ENCODE peak calls at places on chromosome 16, in eight cellular contexts. One of them, this sample, is unnamed.

GRCh38 chr16:24346734-24347133 is 90.6 kb downstream of the CACNG3 start:
- DNase-seq in fibroblast of lung: no peak
- DNase-seq in mammary epithelial cell: no peak
- DNase-seq in neural progenitor cell: peak
- DNase-seq in HepG2: no peak
- DNase-seq in GM12878: no peak
- DNase-seq in K562: no peak
- DNase-seq in PC-9: no peak
- DNase-seq in this sample: peak

GRCh38 chr16:54939537-54940278 is 9.0 kb downstream of the IRX5 start:
- DNase-seq in GM12878: no peak
- DNase-seq in K562: peak
- DNase-seq in HepG2: no peak
- DNase-seq in mammary epithelial cell: no peak
- DNase-seq in fibroblast of lung: peak
- DNase-seq in PC-9: no peak
- DNase-seq in neural progenitor cell: peak
- DNase-seq in this sample: no peak

GRCh38 chr16:84047206-84047605 is 4.6 kb upstream of the SLC38A8 start:
- DNase-seq in K562: no peak
- DNase-seq in fibroblast of lung: no peak
- DNase-seq in neural progenitor cell: no peak
- DNase-seq in GM12878: no peak
- DNase-seq in mammary epithelial cell: no peak
- DNase-seq in PC-9: no peak
- DNase-seq in HepG2: no peak
- DNase-seq in this sample: no peak

GRCh38 chr16:59633996-59634579 is 900.0 kb upstream of the GOT2 start:
- DNase-seq in K562: no peak
- DNase-seq in GM12878: no peak
- DNase-seq in fibroblast of lung: peak
- DNase-seq in mammary epithelial cell: peak
- DNase-seq in PC-9: no peak
- DNase-seq in HepG2: no peak
- DNase-seq in neural progenitor cell: no peak
- DNase-seq in this sample: no peak

GRCh38 chr16:9042943-9043680 is 48.3 kb upstream of the HAPSTR1 start:
- DNase-seq in mammary epithelial cell: no peak
- DNase-seq in neural progenitor cell: no peak
- DNase-seq in GM12878: no peak
- DNase-seq in HepG2: no peak
- DNase-seq in PC-9: no peak
- DNase-seq in fibroblast of lung: peak
- DNase-seq in K562: no peak
- DNase-seq in this sample: no peak

GRCh38 chr16:84574191-84574590 is 43.7 kb downstream of the COTL1 start:
- DNase-seq in neural progenitor cell: no peak
- DNase-seq in HepG2: no peak
- DNase-seq in fibroblast of lung: no peak
- DNase-seq in GM12878: no peak
- DNase-seq in PC-9: no peak
- DNase-seq in mammary epithelial cell: no peak
- DNase-seq in K562: no peak
- DNase-seq in this sample: no peak

GRCh38 chr16:85350973-85351372 is 238.7 kb upstream of the CIBAR2 start:
- DNase-seq in PC-9: peak
- DNase-seq in neural progenitor cell: no peak
- DNase-seq in fibroblast of lung: peak
- DNase-seq in GM12878: no peak
- DNase-seq in HepG2: no peak
- DNase-seq in K562: no peak
- DNase-seq in mammary epithelial cell: peak
- DNase-seq in this sample: no peak

GRCh38 chr16:27437946-27438345 is 36.0 kb downstream of the IL21R start:
- DNase-seq in HepG2: no peak
- DNase-seq in GM12878: no peak
- DNase-seq in PC-9: no peak
- DNase-seq in fibroblast of lung: no peak
- DNase-seq in neural progenitor cell: no peak
- DNase-seq in mammary epithelial cell: no peak
- DNase-seq in K562: no peak
- DNase-seq in this sample: no peak

DNA sequence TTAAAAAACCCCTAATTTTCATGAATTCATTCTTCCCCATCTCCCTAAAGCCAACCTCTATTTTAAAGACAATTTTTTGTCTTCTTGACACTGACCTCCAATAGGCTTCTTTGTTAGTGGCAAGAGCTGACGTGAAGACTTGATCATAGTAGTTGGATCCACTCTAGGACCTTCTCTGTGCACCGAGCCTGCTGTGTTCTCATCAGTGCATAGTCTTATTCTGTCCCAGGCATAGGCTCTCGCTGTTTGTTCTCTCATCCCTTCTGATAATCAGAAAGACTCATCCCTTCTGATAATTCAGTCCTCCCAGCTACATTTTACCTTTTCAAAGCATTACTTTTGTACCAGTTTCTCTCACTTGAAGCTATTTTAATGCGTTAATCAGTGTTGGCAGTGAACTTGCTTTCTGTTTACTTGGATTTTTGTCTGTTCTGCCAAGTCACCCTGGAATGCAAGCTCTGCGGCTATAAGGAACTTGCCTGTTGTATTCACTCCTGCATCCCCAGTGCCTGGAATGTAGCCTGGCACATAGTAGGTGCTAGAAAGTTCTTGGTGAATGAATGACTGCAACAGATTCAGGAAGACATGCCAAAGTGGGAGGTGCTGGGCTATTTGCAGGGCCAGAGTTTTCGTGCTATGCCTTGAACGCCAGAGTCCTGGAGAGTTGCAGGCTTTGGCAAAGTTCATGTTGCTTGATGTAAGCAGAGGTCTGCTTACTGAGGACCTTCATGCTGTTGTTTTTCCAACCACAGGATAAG is 147.6 kb upstream of the MPHOSPH6 start:
- DNase-seq in GM12878: no peak
- DNase-seq in mammary epithelial cell: no peak
- DNase-seq in PC-9: no peak
- DNase-seq in HepG2: no peak
- DNase-seq in fibroblast of lung: peak
- DNase-seq in K562: no peak
- DNase-seq in neural progenitor cell: no peak
- DNase-seq in this sample: no peak
- TF ChIP-seq EZH2 in GM12878: no peak
- TF ChIP-seq EZH2 in mammary epithelial cell: no peak
- TF ChIP-seq EZH2 in PC-9: no peak
- TF ChIP-seq EZH2 in HepG2: no peak
- TF ChIP-seq EZH2 in fibroblast of lung: no peak
- TF ChIP-seq EZH2 in K562: no peak
- TF ChIP-seq EZH2 in neural progenitor cell: no peak
- TF ChIP-seq EZH2 in this sample: no peak

DNA sequence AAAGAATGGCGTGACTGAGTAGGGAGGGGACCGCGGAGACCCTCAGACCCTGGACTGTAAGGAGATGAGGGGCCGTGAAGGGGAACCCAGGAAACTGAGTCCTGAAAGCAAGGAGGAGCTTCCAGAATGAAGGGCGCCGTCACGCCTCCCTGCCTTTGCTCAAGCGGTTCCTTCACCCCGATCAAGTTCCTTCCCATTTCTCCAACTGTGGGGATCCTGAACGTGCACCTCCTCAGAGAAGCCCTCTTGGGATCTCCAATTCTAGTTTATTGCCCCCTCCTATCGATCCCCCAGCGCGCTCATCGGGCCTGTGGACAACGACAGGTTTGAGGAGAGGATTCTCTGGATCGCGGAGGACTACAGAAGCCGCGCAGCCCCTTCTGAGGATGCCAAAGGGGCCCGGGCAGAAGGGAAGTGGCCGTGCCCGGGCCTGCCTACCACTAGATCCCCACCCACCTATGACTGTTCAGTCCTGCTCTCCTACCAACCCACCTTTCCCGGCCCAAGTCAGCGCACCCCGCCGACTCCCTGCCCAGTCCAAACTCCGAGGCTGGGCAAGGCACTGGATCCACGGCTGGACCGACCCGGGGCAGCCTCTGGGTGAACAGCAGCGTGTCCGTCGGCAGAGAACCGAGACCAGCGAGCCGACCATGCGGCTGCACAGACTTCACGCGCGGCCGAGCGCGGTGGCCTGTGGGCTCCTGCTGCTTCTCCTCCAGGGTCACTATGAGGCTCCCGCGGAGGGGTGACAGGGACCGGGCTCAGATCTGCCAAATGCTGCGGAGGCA is 12.8 kb upstream of the CES3 start:
- DNase-seq in HepG2: no peak
- DNase-seq in K562: no peak
- DNase-seq in mammary epithelial cell: peak
- DNase-seq in PC-9: no peak
- DNase-seq in GM12878: no peak
- DNase-seq in neural progenitor cell: no peak
- DNase-seq in fibroblast of lung: no peak
- DNase-seq in this sample: no peak
- TF ChIP-seq EZH2 in HepG2: no peak
- TF ChIP-seq EZH2 in K562: no peak
- TF ChIP-seq EZH2 in mammary epithelial cell: no peak
- TF ChIP-seq EZH2 in PC-9: no peak
- TF ChIP-seq EZH2 in GM12878: no peak
- TF ChIP-seq EZH2 in neural progenitor cell: peak
- TF ChIP-seq EZH2 in fibroblast of lung: no peak
- TF ChIP-seq EZH2 in this sample: no peak

DNA sequence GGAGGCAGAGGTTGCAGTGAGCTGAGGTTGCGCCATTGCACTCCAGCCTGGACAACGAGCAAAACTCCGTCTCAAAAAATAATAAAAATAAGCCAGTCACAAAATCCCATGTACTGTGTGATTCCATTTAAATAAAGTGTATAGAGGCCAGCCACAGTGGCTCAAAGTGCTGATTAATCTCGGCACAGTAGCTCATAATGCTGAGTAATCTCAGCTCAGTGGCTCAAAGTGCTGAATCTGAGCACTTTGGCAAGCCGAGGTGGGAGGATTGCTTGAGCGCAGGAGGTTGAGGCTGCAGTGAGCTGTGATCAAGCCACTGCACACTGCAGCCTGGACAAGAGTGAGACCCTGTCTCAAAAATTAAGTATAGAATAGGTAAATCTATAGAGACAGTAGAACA is 4.9 kb downstream of the TMED6 start:
- DNase-seq in fibroblast of lung: no peak
- DNase-seq in neural progenitor cell: no peak
- DNase-seq in mammary epithelial cell: no peak
- DNase-seq in GM12878: no peak
- DNase-seq in HepG2: no peak
- DNase-seq in PC-9: no peak
- DNase-seq in K562: no peak
- DNase-seq in this sample: no peak
- TF ChIP-seq EZH2 in fibroblast of lung: no peak
- TF ChIP-seq EZH2 in neural progenitor cell: no peak
- TF ChIP-seq EZH2 in mammary epithelial cell: no peak
- TF ChIP-seq EZH2 in GM12878: no peak
- TF ChIP-seq EZH2 in HepG2: no peak
- TF ChIP-seq EZH2 in PC-9: no peak
- TF ChIP-seq EZH2 in K562: no peak
- TF ChIP-seq EZH2 in this sample: no peak

GRCh38 chr16:89201467-89202377 is 1.4 kb upstream of the SLC22A31 start:
- DNase-seq in fibroblast of lung: peak
- DNase-seq in mammary epithelial cell: peak
- DNase-seq in K562: peak
- DNase-seq in neural progenitor cell: peak
- DNase-seq in GM12878: no peak
- DNase-seq in HepG2: peak
- DNase-seq in PC-9: peak
- DNase-seq in this sample: no peak

GRCh38 chr16:89200124-89200849 is at the start of gene SLC22A31:
- DNase-seq in HepG2: peak
- DNase-seq in mammary epithelial cell: no peak
- DNase-seq in fibroblast of lung: no peak
- DNase-seq in GM12878: no peak
- DNase-seq in K562: no peak
- DNase-seq in neural progenitor cell: peak
- DNase-seq in PC-9: no peak
- DNase-seq in this sample: no peak

GRCh38 chr16:89202422-89203215 is 2.3 kb upstream of the SLC22A31 start:
- DNase-seq in neural progenitor cell: peak
- DNase-seq in GM12878: no peak
- DNase-seq in PC-9: no peak
- DNase-seq in HepG2: no peak
- DNase-seq in K562: no peak
- DNase-seq in fibroblast of lung: no peak
- DNase-seq in mammary epithelial cell: no peak
- DNase-seq in this sample: no peak

GRCh38 chr16:89199241-89200123 is 855 bp downstream of the SLC22A31 start:
- DNase-seq in PC-9: no peak
- DNase-seq in fibroblast of lung: no peak
- DNase-seq in mammary epithelial cell: no peak
- DNase-seq in neural progenitor cell: no peak
- DNase-seq in HepG2: no peak
- DNase-seq in K562: no peak
- DNase-seq in GM12878: no peak
- DNase-seq in this sample: no peak

GRCh38 chr16:89200850-89201466 is 621 bp upstream of the SLC22A31 start:
- DNase-seq in PC-9: no peak
- DNase-seq in K562: no peak
- DNase-seq in HepG2: no peak
- DNase-seq in GM12878: no peak
- DNase-seq in mammary epithelial cell: no peak
- DNase-seq in fibroblast of lung: no peak
- DNase-seq in neural progenitor cell: peak
- DNase-seq in this sample: no peak
- TF ChIP-seq EZH2 in PC-9: peak
- TF ChIP-seq EZH2 in K562: no peak
- TF ChIP-seq EZH2 in HepG2: no peak
- TF ChIP-seq EZH2 in GM12878: no peak
- TF ChIP-seq EZH2 in mammary epithelial cell: peak
- TF ChIP-seq EZH2 in fibroblast of lung: no peak
- TF ChIP-seq EZH2 in neural progenitor cell: peak
- TF ChIP-seq EZH2 in this sample: no peak

GRCh38 chr16:49674990-49675389 is 180.9 kb downstream of the ZNF423 start:
- DNase-seq in mammary epithelial cell: no peak
- DNase-seq in K562: no peak
- DNase-seq in PC-9: no peak
- DNase-seq in GM12878: no peak
- DNase-seq in fibroblast of lung: no peak
- DNase-seq in HepG2: no peak
- DNase-seq in neural progenitor cell: no peak
- DNase-seq in this sample: no peak
- TF ChIP-seq EZH2 in mammary epithelial cell: no peak
- TF ChIP-seq EZH2 in K562: no peak
- TF ChIP-seq EZH2 in PC-9: no peak
- TF ChIP-seq EZH2 in GM12878: no peak
- TF ChIP-seq EZH2 in fibroblast of lung: no peak
- TF ChIP-seq EZH2 in HepG2: no peak
- TF ChIP-seq EZH2 in neural progenitor cell: no peak
- TF ChIP-seq EZH2 in this sample: no peak